ENCODE peak calls at places on chromosomes 11 and 22, in ten cellular contexts. One of them, this sample, is unnamed.

GRCh38 chr11:69832561-69833413 is 13.6 kb upstream of the FGF3 start:
- DNase-seq in activated T-helper 1 cell treated with anti-CD3 and anti-CD28 coated beads, Interleukin-12 subunit alpha, Interleukin-12 subunit beta, Interleukin-2, Interleukin-4 antibody, amounts not matched to agents 30 ng/mL and 10 ng/mL and 1 ng/mL, durations not matched to agents 14 hours and 24 hours and 36 hours: no peak
- DNase-seq in SW 1271: no peak
- DNase-seq in stimulated activated CD4-positive, alpha-beta T cell treated with anti-CD3 and anti-CD28 coated beads, Interleukin-1b, Interleukin-23, amount 100 ng/mL, for 24 hours: no peak
- DNase-seq in smooth muscle cell of the brain vasculature: no peak
- DNase-seq in HuH-7.5: peak
- DNase-seq in uterus: no peak
- DNase-seq in LoVo: no peak
- DNase-seq in KG1: no peak
- DNase-seq in NCI-H1694 treated with DMSO at 0.1 percent for 48 hours: no peak
- DNase-seq in this sample: no peak

GRCh38 chr11:119709638-119710346 is 19.2 kb downstream of the NECTIN1 start:
- DNase-seq in activated T-helper 1 cell treated with anti-CD3 and anti-CD28 coated beads, Interleukin-12 subunit alpha, Interleukin-12 subunit beta, Interleukin-2, Interleukin-4 antibody, amounts not matched to agents 30 ng/mL and 10 ng/mL and 1 ng/mL, durations not matched to agents 14 hours and 24 hours and 36 hours: no peak
- DNase-seq in SW 1271: no peak
- DNase-seq in stimulated activated CD4-positive, alpha-beta T cell treated with anti-CD3 and anti-CD28 coated beads, Interleukin-1b, Interleukin-23, amount 100 ng/mL, for 24 hours: no peak
- DNase-seq in smooth muscle cell of the brain vasculature: no peak
- DNase-seq in HuH-7.5: no peak
- DNase-seq in uterus: no peak
- DNase-seq in LoVo: no peak
- DNase-seq in KG1: no peak
- DNase-seq in NCI-H1694 treated with DMSO at 0.1 percent for 48 hours: peak
- DNase-seq in this sample: peak

GRCh38 chr11:115924744-115925567 is 420.7 kb upstream of the CADM1 start:
- DNase-seq in activated T-helper 1 cell treated with anti-CD3 and anti-CD28 coated beads, Interleukin-12 subunit alpha, Interleukin-12 subunit beta, Interleukin-2, Interleukin-4 antibody, amounts not matched to agents 30 ng/mL and 10 ng/mL and 1 ng/mL, durations not matched to agents 14 hours and 24 hours and 36 hours: peak
- DNase-seq in SW 1271: no peak
- DNase-seq in stimulated activated CD4-positive, alpha-beta T cell treated with anti-CD3 and anti-CD28 coated beads, Interleukin-1b, Interleukin-23, amount 100 ng/mL, for 24 hours: no peak
- DNase-seq in smooth muscle cell of the brain vasculature: no peak
- DNase-seq in HuH-7.5: no peak
- DNase-seq in uterus: no peak
- DNase-seq in LoVo: no peak
- DNase-seq in KG1: no peak
- DNase-seq in NCI-H1694 treated with DMSO at 0.1 percent for 48 hours: no peak
- DNase-seq in this sample: no peak

GRCh38 chr11:6986487-6986886 is 33.7 kb downstream of the ZNF214 start:
- DNase-seq in activated T-helper 1 cell treated with anti-CD3 and anti-CD28 coated beads, Interleukin-12 subunit alpha, Interleukin-12 subunit beta, Interleukin-2, Interleukin-4 antibody, amounts not matched to agents 30 ng/mL and 10 ng/mL and 1 ng/mL, durations not matched to agents 14 hours and 24 hours and 36 hours: no peak
- DNase-seq in SW 1271: no peak
- DNase-seq in stimulated activated CD4-positive, alpha-beta T cell treated with anti-CD3 and anti-CD28 coated beads, Interleukin-1b, Interleukin-23, amount 100 ng/mL, for 24 hours: no peak
- DNase-seq in smooth muscle cell of the brain vasculature: no peak
- DNase-seq in HuH-7.5: no peak
- DNase-seq in uterus: no peak
- DNase-seq in LoVo: no peak
- DNase-seq in KG1: no peak
- DNase-seq in NCI-H1694 treated with DMSO at 0.1 percent for 48 hours: no peak
- DNase-seq in this sample: no peak

GRCh38 chr11:44136176-44136945 is 40.9 kb downstream of the EXT2 start:
- DNase-seq in activated T-helper 1 cell treated with anti-CD3 and anti-CD28 coated beads, Interleukin-12 subunit alpha, Interleukin-12 subunit beta, Interleukin-2, Interleukin-4 antibody, amounts not matched to agents 30 ng/mL and 10 ng/mL and 1 ng/mL, durations not matched to agents 14 hours and 24 hours and 36 hours: no peak
- DNase-seq in SW 1271: no peak
- DNase-seq in stimulated activated CD4-positive, alpha-beta T cell treated with anti-CD3 and anti-CD28 coated beads, Interleukin-1b, Interleukin-23, amount 100 ng/mL, for 24 hours: no peak
- DNase-seq in smooth muscle cell of the brain vasculature: no peak
- DNase-seq in HuH-7.5: no peak
- DNase-seq in uterus: no peak
- DNase-seq in LoVo: no peak
- DNase-seq in KG1: no peak
- DNase-seq in NCI-H1694 treated with DMSO at 0.1 percent for 48 hours: no peak
- DNase-seq in this sample: no peak

GRCh38 chr11:115716577-115717214 is 212.5 kb upstream of the CADM1 start:
- DNase-seq in activated T-helper 1 cell treated with anti-CD3 and anti-CD28 coated beads, Interleukin-12 subunit alpha, Interleukin-12 subunit beta, Interleukin-2, Interleukin-4 antibody, amounts not matched to agents 30 ng/mL and 10 ng/mL and 1 ng/mL, durations not matched to agents 14 hours and 24 hours and 36 hours: no peak
- DNase-seq in SW 1271: no peak
- DNase-seq in stimulated activated CD4-positive, alpha-beta T cell treated with anti-CD3 and anti-CD28 coated beads, Interleukin-1b, Interleukin-23, amount 100 ng/mL, for 24 hours: no peak
- DNase-seq in smooth muscle cell of the brain vasculature: no peak
- DNase-seq in HuH-7.5: no peak
- DNase-seq in uterus: no peak
- DNase-seq in LoVo: no peak
- DNase-seq in KG1: no peak
- DNase-seq in NCI-H1694 treated with DMSO at 0.1 percent for 48 hours: no peak
- DNase-seq in this sample: no peak

GRCh38 chr11:104222464-104222863 is 58.5 kb upstream of the PDGFD start:
- DNase-seq in activated T-helper 1 cell treated with anti-CD3 and anti-CD28 coated beads, Interleukin-12 subunit alpha, Interleukin-12 subunit beta, Interleukin-2, Interleukin-4 antibody, amounts not matched to agents 30 ng/mL and 10 ng/mL and 1 ng/mL, durations not matched to agents 14 hours and 24 hours and 36 hours: no peak
- DNase-seq in SW 1271: no peak
- DNase-seq in stimulated activated CD4-positive, alpha-beta T cell treated with anti-CD3 and anti-CD28 coated beads, Interleukin-1b, Interleukin-23, amount 100 ng/mL, for 24 hours: no peak
- DNase-seq in smooth muscle cell of the brain vasculature: no peak
- DNase-seq in HuH-7.5: no peak
- DNase-seq in uterus: no peak
- DNase-seq in LoVo: no peak
- DNase-seq in KG1: no peak
- DNase-seq in NCI-H1694 treated with DMSO at 0.1 percent for 48 hours: no peak
- DNase-seq in this sample: no peak

GRCh38 chr11:8777907-8778767 is 95.5 kb downstream of the RPL27A start:
- DNase-seq in activated T-helper 1 cell treated with anti-CD3 and anti-CD28 coated beads, Interleukin-12 subunit alpha, Interleukin-12 subunit beta, Interleukin-2, Interleukin-4 antibody, amounts not matched to agents 30 ng/mL and 10 ng/mL and 1 ng/mL, durations not matched to agents 14 hours and 24 hours and 36 hours: no peak
- DNase-seq in SW 1271: no peak
- DNase-seq in stimulated activated CD4-positive, alpha-beta T cell treated with anti-CD3 and anti-CD28 coated beads, Interleukin-1b, Interleukin-23, amount 100 ng/mL, for 24 hours: no peak
- DNase-seq in smooth muscle cell of the brain vasculature: no peak
- DNase-seq in HuH-7.5: no peak
- DNase-seq in uterus: peak
- DNase-seq in LoVo: no peak
- DNase-seq in KG1: no peak
- DNase-seq in NCI-H1694 treated with DMSO at 0.1 percent for 48 hours: no peak
- DNase-seq in this sample: no peak

GRCh38 chr22:49991907-49992533 is 20.5 kb downstream of the IL17REL start:
- DNase-seq in activated T-helper 1 cell treated with anti-CD3 and anti-CD28 coated beads, Interleukin-12 subunit alpha, Interleukin-12 subunit beta, Interleukin-2, Interleukin-4 antibody, amounts not matched to agents 30 ng/mL and 10 ng/mL and 1 ng/mL, durations not matched to agents 14 hours and 24 hours and 36 hours: no peak
- DNase-seq in SW 1271: no peak
- DNase-seq in stimulated activated CD4-positive, alpha-beta T cell treated with anti-CD3 and anti-CD28 coated beads, Interleukin-1b, Interleukin-23, amount 100 ng/mL, for 24 hours: no peak
- DNase-seq in smooth muscle cell of the brain vasculature: no peak
- DNase-seq in HuH-7.5: no peak
- DNase-seq in uterus: no peak
- DNase-seq in LoVo: no peak
- DNase-seq in KG1: no peak
- DNase-seq in NCI-H1694 treated with DMSO at 0.1 percent for 48 hours: no peak
- DNase-seq in this sample: no peak

GRCh38 chr11:19597876-19598275 is 114.8 kb upstream of the NAV2 start:
- DNase-seq in activated T-helper 1 cell treated with anti-CD3 and anti-CD28 coated beads, Interleukin-12 subunit alpha, Interleukin-12 subunit beta, Interleukin-2, Interleukin-4 antibody, amounts not matched to agents 30 ng/mL and 10 ng/mL and 1 ng/mL, durations not matched to agents 14 hours and 24 hours and 36 hours: no peak
- DNase-seq in SW 1271: no peak
- DNase-seq in stimulated activated CD4-positive, alpha-beta T cell treated with anti-CD3 and anti-CD28 coated beads, Interleukin-1b, Interleukin-23, amount 100 ng/mL, for 24 hours: no peak
- DNase-seq in smooth muscle cell of the brain vasculature: no peak
- DNase-seq in HuH-7.5: no peak
- DNase-seq in uterus: no peak
- DNase-seq in LoVo: no peak
- DNase-seq in KG1: no peak
- DNase-seq in NCI-H1694 treated with DMSO at 0.1 percent for 48 hours: no peak
- DNase-seq in this sample: no peak

GRCh38 chr11:10725907-10726253 is 25.2 kb upstream of the CTR9 start:
- DNase-seq in activated T-helper 1 cell treated with anti-CD3 and anti-CD28 coated beads, Interleukin-12 subunit alpha, Interleukin-12 subunit beta, Interleukin-2, Interleukin-4 antibody, amounts not matched to agents 30 ng/mL and 10 ng/mL and 1 ng/mL, durations not matched to agents 14 hours and 24 hours and 36 hours: no peak
- DNase-seq in SW 1271: no peak
- DNase-seq in stimulated activated CD4-positive, alpha-beta T cell treated with anti-CD3 and anti-CD28 coated beads, Interleukin-1b, Interleukin-23, amount 100 ng/mL, for 24 hours: no peak
- DNase-seq in smooth muscle cell of the brain vasculature: no peak
- DNase-seq in HuH-7.5: no peak
- DNase-seq in uterus: no peak
- DNase-seq in LoVo: no peak
- DNase-seq in KG1: no peak
- DNase-seq in NCI-H1694 treated with DMSO at 0.1 percent for 48 hours: no peak
- DNase-seq in this sample: no peak

GRCh38 chr11:26649884-26650283 is 72.0 kb downstream of the SLC5A12 start:
- DNase-seq in activated T-helper 1 cell treated with anti-CD3 and anti-CD28 coated beads, Interleukin-12 subunit alpha, Interleukin-12 subunit beta, Interleukin-2, Interleukin-4 antibody, amounts not matched to agents 30 ng/mL and 10 ng/mL and 1 ng/mL, durations not matched to agents 14 hours and 24 hours and 36 hours: peak
- DNase-seq in SW 1271: peak
- DNase-seq in stimulated activated CD4-positive, alpha-beta T cell treated with anti-CD3 and anti-CD28 coated beads, Interleukin-1b, Interleukin-23, amount 100 ng/mL, for 24 hours: no peak
- DNase-seq in smooth muscle cell of the brain vasculature: peak
- DNase-seq in HuH-7.5: peak
- DNase-seq in uterus: peak
- DNase-seq in LoVo: peak
- DNase-seq in KG1: peak
- DNase-seq in NCI-H1694 treated with DMSO at 0.1 percent for 48 hours: peak
- DNase-seq in this sample: peak